ENCODE peak calls at places on chromosomes 7 and 10, in four cellular contexts. C is mammary epithelial cell, N is neural progenitor cell, Q is astrocyte. R is an unnamed sample.
A peak's percentile ranks its signal among the peaks of the same experiment; 100 is the strongest.

GRCh38 chr10:15201589-15202300 is 33.3 kb upstream of the NMT2 start:
- DNase-seq in C (peak; percentile 35), Q (peak; percentile 73), N (no peak), R (no peak)

GRCh38 chr7:139180700-139181311 is 50.2 kb upstream of the UBN2 start:
- DNase-seq in Q (no peak), C (no peak), N (no peak), R (no peak)

GRCh38 chr7:33050425-33051318 is 11.9 kb downstream of the NT5C3A start:
- DNase-seq in Q (no peak), C (peak; percentile 35), N (peak; percentile 33), R (peak; percentile 34)

GRCh38 chr7:27091936-27092752 is 3.7 kb downstream of the HOXA1 start:
- DNase-seq in N (peak; percentile 11), Q (no peak), C (no peak), R (no peak)

GRCh38 chr7:156456503-156457115 is 184.0 kb upstream of the RNF32 start:
- DNase-seq in N (no peak), Q (no peak), C (no peak), R (no peak)

GRCh38 chr7:140674899-140675701 is 2.4 kb downstream of the ADCK2 start:
- DNase-seq in Q (peak; percentile 25), C (no peak), N (peak; percentile 66), R (no peak)

GRCh38 chr10:72625276-72625607 is 637 bp downstream of the MICU1 start:
- DNase-seq in Q (no peak), N (no peak), C (no peak), R (no peak)

GRCh38 chr7:158742065-158742821 is 37.6 kb upstream of the NCAPG2 start:
- DNase-seq in Q (no peak), N (no peak), C (no peak), R (no peak)

GRCh38 chr10:126749030-126749655 is 78.7 kb upstream of the C10orf90 start:
- DNase-seq in Q (peak; percentile 71), C (peak; percentile 51), N (peak; percentile 90), R (no peak)

GRCh38 chr7:120725376-120726039 is 132.4 kb downstream of the TSPAN12 start:
- DNase-seq in N (peak; percentile 72), C (no peak), Q (peak; percentile 28), R (peak; percentile 39)

GRCh38 chr10:47451998-47452494 is 31.9 kb downstream of the ANXA8 start:
- DNase-seq in Q (no peak), C (no peak), N (no peak), R (no peak)

GRCh38 chr10:71053169-71053895 is 159.0 kb upstream of the UNC5B start:
- DNase-seq in C (no peak), Q (no peak), N (no peak), R (no peak)

GRCh38 chr7:30933124-30933893 is 21.7 kb downstream of the AQP1 start:
- DNase-seq in N (peak; percentile 84), Q (no peak), C (no peak), R (no peak)

GRCh38 chr10:106132956-106133355 is 1031.5 kb downstream of the SORCS1 start:
- DNase-seq in C (no peak), Q (no peak), N (no peak), R (no peak)

GRCh38 chr10:48655426-48656240 is 29.0 kb upstream of the WDFY4 start:
- DNase-seq in Q (peak; percentile 44), C (peak; percentile 62), N (no peak), R (no peak)

GRCh38 chr7:28749673-28750072 is 208.5 kb downstream of the TRIL start:
- DNase-seq in Q (no peak), C (no peak), N (no peak), R (no peak)

GRCh38 chr10:13775786-13776780 is 189.3 kb downstream of the PRPF18 start:
- DNase-seq in N (no peak), Q (peak; percentile 92), C (peak; percentile 82), R (no peak)

GRCh38 chr7:139192014-139192706 is 38.9 kb upstream of the UBN2 start:
- DNase-seq in C (peak; percentile 5), Q (no peak), N (no peak), R (no peak)

GRCh38 chr7:112994666-112995065 is 92.0 kb downstream of the GPR85 start:
- DNase-seq in Q (peak; percentile 92), C (peak; percentile 55), N (no peak), R (no peak)

GRCh38 chr7:80821781-80822180 is 97.1 kb downstream of the SEMA3C start:
- DNase-seq in N (no peak), C (no peak), Q (no peak), R (no peak)

GRCh38 chr7:92988051-92988450 is 129.7 kb downstream of the SAMD9 start:
- DNase-seq in Q (peak; percentile 53), C (peak; percentile 74), N (peak; percentile 23), R (no peak)

GRCh38 chr10:98414932-98415709 is at the start of gene PYROXD2:
- DNase-seq in N (peak; percentile 76), C (peak; percentile 78), Q (peak; percentile 85), R (no peak)

GRCh38 chr10:59176241-59177030 is at the start of gene PHYHIPL:
- DNase-seq in N (peak; percentile 73), Q (no peak), C (peak; percentile 5), R (no peak)

GRCh38 chr7:11430112-11430511 is 401.9 kb downstream of the THSD7A start:
- DNase-seq in Q (no peak), N (no peak), C (no peak), R (no peak)

GRCh38 chr10:87053121-87053520 is 33.0 kb downstream of the FAM25A start:
- DNase-seq in Q (no peak), C (no peak), N (no peak), R (no peak)

GRCh38 chr10:82982110-82982608 is 1107.2 kb downstream of the NRG3 start:
- DNase-seq in N (no peak), Q (peak; percentile 97), C (peak; percentile 87), R (no peak)

GRCh38 chr7:42385912-42386311 is 148.9 kb upstream of the GLI3 start:
- DNase-seq in N (no peak), Q (no peak), C (no peak), R (no peak)

GRCh38 chr10:124909563-124909962 is 32.4 kb upstream of the ZRANB1 start:
- DNase-seq in C (no peak), N (no peak), Q (no peak), R (no peak)

GRCh38 chr7:23373151-23374004 is 74.2 kb downstream of the MALSU1 start:
- DNase-seq in Q (peak; percentile 69), C (peak; percentile 52), N (no peak), R (no peak)

GRCh38 chr10:4429538-4429937 is 396.5 kb upstream of the AKR1E2 start:
- DNase-seq in Q (no peak), N (no peak), C (no peak), R (no peak)

GRCh38 chr7:157412021-157412443 is 75.2 kb downstream of the DNAJB6 start:
- DNase-seq in Q (peak; percentile 90), C (peak; percentile 76), N (no peak), R (no peak)

GRCh38 chr10:5811387-5811821 is 1.8 kb downstream of the GDI2 start:
- DNase-seq in Q (peak; percentile 67), C (peak; percentile 64), N (peak; percentile 77), R (no peak)
- H3K9ac ChIP-seq in Q (peak overlapping the region; percentile 99), C (peak overlapping the region; percentile 85), N (no peak overlapping the region), R (peak overlapping the region; percentile 95)

GRCh38 chr10:22334414-22335203 is 10.7 kb upstream of the SPAG6 start:
- DNase-seq in Q (no peak), N (peak; percentile 86), C (no peak), R (no peak)

GRCh38 chr10:22329150-22329549 is 8.3 kb downstream of the BMI1 start:
- DNase-seq in C (no peak), Q (no peak), N (no peak), R (no peak)

GRCh38 chr10:22333667-22334282 is 11.5 kb upstream of the SPAG6 start:
- DNase-seq in C (no peak), N (peak; percentile 17), Q (no peak), R (no peak)

GRCh38 chr10:22333167-22333566 is 12.1 kb upstream of the SPAG6 start:
- DNase-seq in C (no peak), N (no peak), Q (no peak), R (no peak)

DNA sequence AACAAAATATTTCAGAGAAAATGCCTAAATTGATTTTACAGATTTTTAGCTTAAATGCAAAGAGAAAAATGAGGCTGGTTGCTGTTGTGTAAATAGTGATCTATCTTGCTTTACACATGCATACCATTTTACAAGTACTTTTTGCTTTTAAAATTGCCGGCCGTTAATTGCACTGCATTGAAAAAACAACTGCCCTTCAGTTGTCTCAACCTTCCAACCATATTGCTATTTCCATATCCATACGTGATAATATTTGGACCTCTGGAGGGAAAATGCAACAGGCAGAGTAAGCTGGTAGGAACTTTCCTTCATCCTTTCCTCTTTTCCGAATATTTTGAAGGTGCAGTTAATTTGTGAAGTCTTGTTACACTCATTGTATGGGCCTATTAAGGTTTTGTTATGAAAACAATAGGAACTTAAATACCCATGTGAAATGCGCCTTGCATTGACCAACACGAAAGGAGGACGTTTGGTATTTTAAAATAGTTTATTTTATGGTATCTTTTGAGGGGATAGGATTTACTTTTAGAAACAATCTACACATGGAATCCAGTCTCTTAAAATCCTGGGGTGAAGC is 11.3 kb downstream of the BMI1 start:
- DNase-seq in C (no peak), N (peak; percentile 39), Q (no peak), R (no peak)
- TF ChIP-seq EZH2 in C (no peak), N (peak; percentile 95), Q (no peak), R (no peak)

GRCh38 chr7:137987968-137988367 is 13.9 kb downstream of the CREB3L2 start:
- DNase-seq in C (no peak), N (no peak), Q (no peak), R (no peak)

GRCh38 chr7:137989127-137989526 is 12.8 kb downstream of the CREB3L2 start:
- DNase-seq in C (no peak), N (no peak), Q (no peak), R (no peak)

GRCh38 chr7:137987563-137987962 is 14.3 kb downstream of the CREB3L2 start:
- DNase-seq in C (no peak), Q (no peak), N (no peak), R (no peak)

GRCh38 chr7:137990251-137990901 is 11.5 kb downstream of the CREB3L2 start:
- DNase-seq in C (peak; percentile 96), N (no peak), Q (peak; percentile 98), R (no peak)

DNA sequence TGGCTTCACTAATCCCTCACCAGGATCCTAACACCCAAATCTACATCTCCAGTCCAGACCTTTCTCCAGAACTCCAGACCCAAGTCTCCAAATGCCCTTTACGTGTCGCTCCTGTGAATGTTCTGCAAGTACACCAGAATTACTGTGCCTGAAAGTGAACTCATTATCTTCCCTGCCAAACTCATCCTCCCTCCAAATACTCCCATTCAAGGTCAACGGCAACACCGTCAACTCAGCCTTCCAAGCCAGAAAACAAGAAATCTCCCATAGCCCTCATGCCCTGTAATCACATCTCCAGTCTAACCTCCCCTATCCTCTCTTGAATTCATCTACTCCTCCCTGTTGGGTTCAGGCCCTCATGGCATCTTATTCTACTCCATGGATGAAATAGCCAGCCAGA is 12.3 kb downstream of the CREB3L2 start:
- DNase-seq in N (no peak), Q (no peak), C (no peak), R (no peak)
- H3K9ac ChIP-seq in N (no peak overlapping the region), Q (peak overlapping the region; percentile 80), C (no peak overlapping the region), R (no peak overlapping the region)

GRCh38 chr10:27746364-27747095 is 911 bp upstream of the MKX start:
- DNase-seq in N (peak; percentile 32), Q (no peak), C (peak; percentile 8), R (no peak)
- TF ChIP-seq EZH2 in N (peak; percentile 92), Q (no peak), C (peak; percentile 92), R (no peak)

GRCh38 chr7:88218836-88219605 is 817 bp downstream of the SRI start:
- DNase-seq in Q (peak; percentile 50), C (peak; percentile 55), N (peak; percentile 62), R (no peak)
- H3K9ac ChIP-seq in Q (peak overlapping the region; percentile 92), C (peak overlapping the region; percentile 95), N (peak overlapping the region; percentile 95), R (peak overlapping the region; percentile 95)

R was measured in SK-N-MC.